ENCODE peak calls at places on chromosomes 3 and 15, in eight cellular contexts. F is left ventricle myocardium inferior; P is CD8-positive, alpha-beta memory T cell; G is NB4; D is fibroblast of lung; W is HAP-1; J is skeletal muscle cell; T is foreskin fibroblast. Q is an unnamed sample.

GRCh38 chr15:86526938-86527735 is 447.5 kb downstream of the AGBL1 start:
- DNase-seq in D (no peak), P (no peak), F (no peak), W (no peak), T (no peak), J (no peak), G (no peak), Q (no peak)

GRCh38 chr3:184238246-184238818 is 8.9 kb downstream of the VWA5B2 start:
- DNase-seq in P (no peak), T (no peak), F (no peak), J (no peak), G (no peak), D (no peak), W (no peak), Q (no peak)

GRCh38 chr3:138187296-138188012 is at the start of gene ARMC8:
- DNase-seq in F (peak; percentile 63), G (no peak), D (peak; percentile 91), T (no peak), J (peak; percentile 45), P (peak; percentile 58), W (peak; percentile 65), Q (no peak)

GRCh38 chr15:90839187-90840071 is 29.0 kb upstream of the FURIN start:
- DNase-seq in J (peak; percentile 16), P (no peak), W (peak; percentile 80), G (peak; percentile 95), D (no peak), F (no peak), T (no peak), Q (no peak)

GRCh38 chr3:185152433-185153169 is at the start of gene C3orf70:
- DNase-seq in F (peak; percentile 75), J (no peak), W (peak; percentile 60), G (peak; percentile 62), T (peak; percentile 83), D (peak; percentile 58), P (no peak), Q (no peak)

GRCh38 chr3:34198309-34198708 is 399.9 kb downstream of the PDCD6IP start:
- DNase-seq in D (no peak), J (no peak), P (no peak), F (no peak), G (no peak), T (no peak), W (no peak), Q (no peak)

GRCh38 chr15:67107014-67107812 is 41.8 kb downstream of the SMAD3 start:
- DNase-seq in W (no peak), J (peak; percentile 97), D (peak; percentile 98), T (peak; percentile 97), F (peak; percentile 50), G (no peak), P (no peak), Q (no peak)

GRCh38 chr15:67601008-67601620 is 58.6 kb downstream of the MAP2K5 start:
- DNase-seq in F (no peak), J (no peak), W (no peak), G (no peak), T (peak; percentile 4), D (peak; percentile 5), P (no peak), Q (peak; percentile 91)

GRCh38 chr15:44082558-44083151 is 112.4 kb downstream of the FRMD5 start:
- DNase-seq in D (peak; percentile 62), W (no peak), J (no peak), P (no peak), F (no peak), T (peak; percentile 49), G (no peak), Q (no peak)

GRCh38 chr15:80526556-80527340 is 122.6 kb downstream of the ARNT2 start:
- DNase-seq in G (no peak), T (peak; percentile 84), J (no peak), P (no peak), F (no peak), W (no peak), D (peak; percentile 30), Q (no peak)

GRCh38 chr3:182165234-182165633 is 453.5 kb downstream of the SOX2 start:
- DNase-seq in W (no peak), J (no peak), G (no peak), F (no peak), D (no peak), P (no peak), T (no peak), Q (no peak)

GRCh38 chr3:13689373-13690265 is 140.7 kb downstream of the FBLN2 start:
- DNase-seq in T (no peak), W (no peak), J (no peak), G (no peak), D (no peak), F (no peak), P (no peak), Q (no peak)

GRCh38 chr3:10770981-10771380 is 45.0 kb upstream of the SLC6A11 start:
- DNase-seq in W (no peak), G (no peak), T (no peak), F (no peak), J (no peak), P (no peak), D (no peak), Q (no peak)

GRCh38 chr15:40055576-40056293 is 16.8 kb upstream of the SRP14 start:
- DNase-seq in G (peak; percentile 83), F (peak; percentile 80), J (no peak), W (no peak), P (no peak), T (no peak), D (no peak), Q (no peak)

GRCh38 chr15:31265871-31266711 is 60.5 kb upstream of the KLF13 start:
- DNase-seq in J (peak; percentile 58), T (peak; percentile 68), P (peak; percentile 86), D (peak; percentile 38), W (no peak), G (peak; percentile 98), F (peak; percentile 43), Q (peak; percentile 5)

GRCh38 chr3:100665230-100665629 is 44.1 kb upstream of the TFG start:
- DNase-seq in P (no peak), D (no peak), J (no peak), G (no peak), W (no peak), T (no peak), F (no peak), Q (no peak)

GRCh38 chr15:80577552-80578205 is 117.4 kb upstream of the ABHD17C start:
- DNase-seq in W (no peak), T (no peak), P (no peak), D (no peak), J (no peak), G (no peak), F (no peak), Q (no peak)

GRCh38 chr3:9422712-9423424 is 25.5 kb downstream of the SETD5 start:
- DNase-seq in P (no peak), J (peak; percentile 92), F (peak; percentile 38), G (peak; percentile 84), T (peak; percentile 98), W (peak; percentile 85), D (peak; percentile 98), Q (peak; percentile 48)

GRCh38 chr3:184160456-184160855 is 5.3 kb downstream of the DVL3 start:
- DNase-seq in F (no peak), J (no peak), T (peak; percentile 56), D (peak; percentile 53), G (no peak), P (no peak), W (no peak), Q (no peak)

GRCh38 chr3:149277338-149277813 is 55.7 kb upstream of the CP start:
- DNase-seq in F (no peak), D (peak; percentile 71), G (peak; percentile 80), T (peak; percentile 82), J (peak; percentile 57), P (no peak), W (no peak), Q (no peak)

GRCh38 chr15:69265347-69265955 is 33.3 kb upstream of the PAQR5 start:
- DNase-seq in W (no peak), D (peak; percentile 49), J (no peak), F (no peak), T (peak; percentile 14), G (peak; percentile 42), P (no peak), Q (no peak)

GRCh38 chr3:55473788-55474187 is 13.3 kb downstream of the WNT5A start:
- DNase-seq in J (no peak), G (no peak), D (no peak), T (no peak), W (no peak), P (no peak), F (no peak), Q (no peak)
- H3K4me3 ChIP-seq in J (no peak overlapping the region), G (no peak overlapping the region), D (no peak overlapping the region), T (no peak overlapping the region), W (no peak overlapping the region), P (no peak overlapping the region), F (no peak overlapping the region), Q (no peak overlapping the region)

GRCh38 chr3:136958931-136959330 is 1.1 kb downstream of the IL20RB start:
- DNase-seq in T (no peak), J (no peak), W (no peak), P (no peak), G (no peak), F (no peak), D (no peak), Q (no peak)
- H3K4me3 ChIP-seq in T (no peak overlapping the region), J (no peak overlapping the region), W (no peak overlapping the region), P (no peak overlapping the region), G (no peak overlapping the region), F (no peak overlapping the region), D (no peak overlapping the region), Q (no peak overlapping the region)

GRCh38 chr3:18734309-18734708 is 309.2 kb upstream of the SATB1 start:
- DNase-seq in F (no peak), D (no peak), W (no peak), J (no peak), T (no peak), G (no peak), P (no peak), Q (no peak)

GRCh38 chr3:18730491-18730890 is 305.4 kb upstream of the SATB1 start:
- DNase-seq in D (no peak), W (peak; percentile 25), T (no peak), F (no peak), J (no peak), P (no peak), G (no peak), Q (no peak)

GRCh38 chr3:18725668-18726407 is 300.7 kb upstream of the SATB1 start:
- DNase-seq in F (no peak), T (no peak), J (no peak), P (no peak), G (peak; percentile 81), W (no peak), D (no peak), Q (no peak)

GRCh38 chr3:18732474-18732873 is 307.3 kb upstream of the SATB1 start:
- DNase-seq in W (no peak), J (no peak), D (no peak), F (no peak), G (no peak), T (no peak), P (no peak), Q (no peak)

GRCh38 chr3:18729671-18730070 is 304.5 kb upstream of the SATB1 start:
- DNase-seq in G (peak; percentile 77), T (no peak), P (no peak), F (no peak), J (no peak), D (no peak), W (no peak), Q (no peak)
- H3K4me3 ChIP-seq in G (no peak overlapping the region), T (no peak overlapping the region), P (no peak overlapping the region), F (no peak overlapping the region), J (no peak overlapping the region), D (no peak overlapping the region), W (no peak overlapping the region), Q (no peak overlapping the region)

DNA sequence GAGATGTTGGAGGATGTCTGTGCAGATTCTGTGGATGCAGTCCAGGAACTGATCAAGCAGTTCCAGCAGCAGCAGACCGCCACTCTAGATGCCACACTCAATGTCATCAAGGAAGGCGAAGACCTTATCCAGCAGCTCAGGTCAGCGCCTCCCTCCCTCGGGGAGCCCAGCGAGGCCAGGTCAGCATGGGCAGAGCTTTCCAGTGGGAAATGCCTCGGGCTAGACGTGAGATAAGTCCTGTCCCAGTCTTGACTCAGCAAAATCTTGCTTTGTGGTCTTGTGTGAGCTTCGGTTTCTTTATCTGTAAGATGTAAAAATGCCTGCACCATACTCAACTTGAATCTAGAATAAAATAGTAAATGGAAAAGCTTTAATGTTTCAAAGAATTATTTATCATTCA is 335.1 kb upstream of the UMPS start:
- DNase-seq in J (no peak), P (no peak), G (no peak), F (no peak), T (no peak), D (no peak), W (no peak), Q (no peak)
- H3K4me3 ChIP-seq in J (no peak overlapping the region), P (no peak overlapping the region), G (no peak overlapping the region), F (no peak overlapping the region), T (no peak overlapping the region), D (no peak overlapping the region), W (no peak overlapping the region), Q (no peak overlapping the region)